ENCODE peak calls at places on chromosomes 13 and 19, in five cellular contexts. One of them, this sample, is unnamed.

GRCh38 chr19:27793128-27793643 is 1419.8 kb downstream of the UQCRFS1 start:
- DNase-seq in pons: no peak
- DNase-seq in AG08396: peak
- DNase-seq in T-helper 1 cell: peak
- DNase-seq in omental fat pad: peak
- DNase-seq in this sample: peak

GRCh38 chr13:48551329-48551728 is 18.4 kb upstream of the RCBTB2 start:
- DNase-seq in pons: no peak
- DNase-seq in AG08396: no peak
- DNase-seq in T-helper 1 cell: no peak
- DNase-seq in omental fat pad: no peak
- DNase-seq in this sample: no peak

GRCh38 chr13:105518086-105518485 is 1017.4 kb downstream of the EFNB2 start:
- DNase-seq in pons: no peak
- DNase-seq in AG08396: no peak
- DNase-seq in T-helper 1 cell: no peak
- DNase-seq in omental fat pad: no peak
- DNase-seq in this sample: no peak

GRCh38 chr13:36712785-36713184 is 39.0 kb downstream of the SERTM1 start:
- DNase-seq in pons: no peak
- DNase-seq in AG08396: no peak
- DNase-seq in T-helper 1 cell: no peak
- DNase-seq in omental fat pad: no peak
- DNase-seq in this sample: peak

GRCh38 chr19:2495130-2495641 is 19.3 kb downstream of the GADD45B start:
- DNase-seq in pons: no peak
- DNase-seq in AG08396: peak
- DNase-seq in T-helper 1 cell: no peak
- DNase-seq in omental fat pad: peak
- DNase-seq in this sample: peak

GRCh38 chr13:23488442-23488841 is 54.9 kb upstream of the SACS start:
- DNase-seq in pons: no peak
- DNase-seq in AG08396: peak
- DNase-seq in T-helper 1 cell: no peak
- DNase-seq in omental fat pad: no peak
- DNase-seq in this sample: no peak

GRCh38 chr13:58946274-58946673 is 1217.5 kb downstream of the DIAPH3 start:
- DNase-seq in pons: no peak
- DNase-seq in AG08396: no peak
- DNase-seq in T-helper 1 cell: no peak
- DNase-seq in omental fat pad: no peak
- DNase-seq in this sample: no peak

GRCh38 chr13:36891752-36892151 is 28.3 kb downstream of the SMAD9 start:
- DNase-seq in pons: no peak
- DNase-seq in AG08396: no peak
- DNase-seq in T-helper 1 cell: no peak
- DNase-seq in omental fat pad: no peak
- DNase-seq in this sample: no peak

GRCh38 chr13:104327217-104327616 is 1261.0 kb upstream of the SLC10A2 start:
- DNase-seq in pons: no peak
- DNase-seq in AG08396: no peak
- DNase-seq in T-helper 1 cell: no peak
- DNase-seq in omental fat pad: no peak
- DNase-seq in this sample: no peak

GRCh38 chr19:18017275-18018083 is 9.5 kb downstream of the ARRDC2 start:
- DNase-seq in pons: peak
- DNase-seq in AG08396: no peak
- DNase-seq in T-helper 1 cell: no peak
- DNase-seq in omental fat pad: no peak
- DNase-seq in this sample: no peak

GRCh38 chr19:38701455-38702063 is 42.7 kb downstream of the CAPN12 start:
- DNase-seq in pons: no peak
- DNase-seq in AG08396: peak
- DNase-seq in T-helper 1 cell: no peak
- DNase-seq in omental fat pad: no peak
- DNase-seq in this sample: peak

GRCh38 chr19:14561832-14562351 is 10.0 kb downstream of the NDUFB7 start:
- DNase-seq in pons: peak
- DNase-seq in AG08396: no peak
- DNase-seq in T-helper 1 cell: no peak
- DNase-seq in omental fat pad: no peak
- DNase-seq in this sample: peak

GRCh38 chr13:91280806-91281205 is 66.7 kb upstream of the MIR17HG start:
- DNase-seq in pons: no peak
- DNase-seq in AG08396: no peak
- DNase-seq in T-helper 1 cell: no peak
- DNase-seq in omental fat pad: no peak
- DNase-seq in this sample: no peak

GRCh38 chr13:44421853-44422525 is 48.4 kb downstream of the SERP2 start:
- DNase-seq in pons: no peak
- DNase-seq in AG08396: no peak
- DNase-seq in T-helper 1 cell: no peak
- DNase-seq in omental fat pad: no peak
- DNase-seq in this sample: no peak

GRCh38 chr13:74062933-74063332 is 71.3 kb downstream of the KLF12 start:
- DNase-seq in pons: peak
- DNase-seq in AG08396: peak
- DNase-seq in T-helper 1 cell: no peak
- DNase-seq in omental fat pad: no peak
- DNase-seq in this sample: no peak

GRCh38 chr19:18730885-18731513 is 47.5 kb downstream of the CRTC1 start:
- DNase-seq in pons: no peak
- DNase-seq in AG08396: no peak
- DNase-seq in T-helper 1 cell: no peak
- DNase-seq in omental fat pad: no peak
- DNase-seq in this sample: no peak

GRCh38 chr19:6220385-6221191 is 59.2 kb downstream of the MLLT1 start:
- DNase-seq in pons: no peak
- DNase-seq in AG08396: peak
- DNase-seq in T-helper 1 cell: no peak
- DNase-seq in omental fat pad: no peak
- DNase-seq in this sample: no peak

GRCh38 chr19:18128044-18128443 is 24.9 kb upstream of the PIK3R2 start:
- DNase-seq in pons: no peak
- DNase-seq in AG08396: no peak
- DNase-seq in T-helper 1 cell: no peak
- DNase-seq in omental fat pad: no peak
- DNase-seq in this sample: no peak

GRCh38 chr19:47284324-47284899 is 9.7 kb downstream of the INAFM1 start:
- DNase-seq in pons: peak
- DNase-seq in AG08396: no peak
- DNase-seq in T-helper 1 cell: no peak
- DNase-seq in omental fat pad: no peak
- DNase-seq in this sample: peak

GRCh38 chr19:7646426-7646700 is 9.5 kb downstream of the STXBP2 start:
- DNase-seq in pons: no peak
- DNase-seq in AG08396: no peak
- DNase-seq in T-helper 1 cell: no peak
- DNase-seq in omental fat pad: no peak
- DNase-seq in this sample: no peak

This sample was measured in hepatocyte.